ENCODE peak calls at places on chromosomes 12 and 14, in six cellular contexts. F is fibroblast of pulmonary artery; W is endodermal cell; B is heart right ventricle; G is CD8-positive, alpha-beta T cell; E is HepG2. Z is an unnamed sample.

GRCh38 chr12:57632369-57632897 is 568 bp downstream of the B4GALNT1 start:
- DNase-seq in F (no peak), W (peak), B (no peak), G (no peak), E (no peak), Z (no peak)

GRCh38 chr14:71245659-71246361 is 338.6 kb downstream of the PCNX1 start:
- DNase-seq in F (no peak), W (no peak), B (no peak), G (no peak), E (no peak), Z (no peak)

GRCh38 chr12:104974626-104975290 is 11.4 kb upstream of the NOPCHAP1 start:
- DNase-seq in F (no peak), W (no peak), B (no peak), G (no peak), E (no peak), Z (peak)

GRCh38 chr14:104431929-104432541 is 147.5 kb upstream of the C14orf180 start:
- DNase-seq in F (no peak), W (peak), B (no peak), G (no peak), E (no peak), Z (no peak)

GRCh38 chr14:91245029-91245428 is 525 bp upstream of the GPR68 start:
- DNase-seq in F (no peak), W (no peak), B (no peak), G (peak), E (no peak), Z (no peak)

GRCh38 chr14:35374273-35374681 is 30.3 kb downstream of the NFKBIA start:
- DNase-seq in F (peak), W (no peak), B (no peak), G (no peak), E (peak), Z (peak)

GRCh38 chr12:89424846-89425245 is 72.5 kb upstream of the DUSP6 start:
- DNase-seq in F (no peak), W (no peak), B (no peak), G (no peak), E (no peak), Z (no peak)

GRCh38 chr14:76490735-76491134 is 114.8 kb downstream of the ESRRB start:
- DNase-seq in F (no peak), W (no peak), B (no peak), G (no peak), E (no peak), Z (no peak)

GRCh38 chr14:57632649-57633048 is 139.0 kb upstream of the CCDC198 start:
- DNase-seq in F (no peak), W (no peak), B (no peak), G (no peak), E (no peak), Z (no peak)

GRCh38 chr12:14845350-14845750 is 2.0 kb upstream of the ART4 start:
- DNase-seq in F (peak), W (peak), B (peak), G (peak), E (peak), Z (peak)

GRCh38 chr12:106415134-106415533 is 57.6 kb downstream of the POLR3B start:
- DNase-seq in F (peak), W (no peak), B (no peak), G (no peak), E (no peak), Z (peak)

GRCh38 chr12:93824514-93825500 is 147.6 kb downstream of the CRADD start:
- DNase-seq in F (no peak), W (peak), B (no peak), G (no peak), E (no peak), Z (peak)

GRCh38 chr12:47082283-47082962 is 2.7 kb upstream of the AMIGO2 start:
- DNase-seq in F (no peak), W (no peak), B (no peak), G (no peak), E (no peak), Z (no peak)

GRCh38 chr12:6204533-6205143 is 4.4 kb downstream of the CD9 start:
- DNase-seq in F (peak), W (no peak), B (no peak), G (no peak), E (no peak), Z (no peak)

GRCh38 chr12:79935624-79936040 is 735 bp upstream of the PPP1R12A start:
- DNase-seq in F (peak), W (no peak), B (no peak), G (no peak), E (peak), Z (peak)

GRCh38 chr14:55926007-55926406 is 192.2 kb upstream of the PELI2 start:
- DNase-seq in F (no peak), W (no peak), B (no peak), G (no peak), E (peak), Z (no peak)

GRCh38 chr12:28253175-28253641 is 63.0 kb downstream of the CCDC91 start:
- DNase-seq in F (peak), W (no peak), B (no peak), G (no peak), E (no peak), Z (peak)

GRCh38 chr14:65879218-65880009 is 466.9 kb downstream of the FUT8 start:
- DNase-seq in F (peak), W (no peak), B (no peak), G (no peak), E (no peak), Z (peak)

GRCh38 chr14:39426605-39427004 is 5.6 kb downstream of the FBXO33 start:
- DNase-seq in F (peak), W (no peak), B (no peak), G (no peak), E (peak), Z (peak)

GRCh38 chr14:76486251-76486743 is 110.4 kb downstream of the ESRRB start:
- DNase-seq in F (no peak), W (no peak), B (no peak), G (no peak), E (no peak), Z (no peak)

GRCh38 chr12:6532051-6532926 is 2.0 kb upstream of the GAPDH start:
- DNase-seq in F (peak), W (peak), B (no peak), G (peak), E (peak), Z (peak)

GRCh38 chr12:1319215-1319614 is 275.2 kb downstream of the FBXL14 start:
- DNase-seq in F (peak), W (no peak), B (no peak), G (no peak), E (no peak), Z (peak)

GRCh38 chr14:30362369-30363218 is 196.4 kb upstream of the G2E3 start:
- DNase-seq in F (no peak), W (no peak), B (no peak), G (no peak), E (no peak), Z (no peak)

GRCh38 chr12:105977256-105978051 is 161.3 kb downstream of the NUAK1 start:
- DNase-seq in F (peak), W (no peak), B (no peak), G (no peak), E (no peak), Z (peak)

GRCh38 chr14:21852061-21852664 is 178.5 kb upstream of the OR4E1 start:
- DNase-seq in F (peak), W (peak), B (no peak), G (peak), E (peak), Z (peak)

GRCh38 chr14:49767473-49768300 is at the start of gene KLHDC2:
- DNase-seq in F (peak), W (peak), B (peak), G (peak), E (peak), Z (peak)

GRCh38 chr14:49768301-49769121 is 558 bp downstream of the KLHDC2 start:
- DNase-seq in F (peak), W (peak), B (peak), G (peak), E (peak), Z (peak)

GRCh38 chr14:49769171-49769570 is 1.2 kb downstream of the KLHDC2 start:
- DNase-seq in F (peak), W (no peak), B (no peak), G (no peak), E (peak), Z (peak)

GRCh38 chr14:49769581-49770211 is 1.7 kb downstream of the KLHDC2 start:
- DNase-seq in F (no peak), W (no peak), B (no peak), G (no peak), E (no peak), Z (no peak)

GRCh38 chr14:49766839-49767238 is 1.1 kb upstream of the KLHDC2 start:
- DNase-seq in F (no peak), W (peak), B (no peak), G (no peak), E (no peak), Z (no peak)
- H3K4me3 ChIP-seq in F (peak), W (peak), B (peak), G (peak), E (peak), Z (peak)

GRCh38 chr14:93160353-93160801 is 24.3 kb downstream of the MOAP1 start:
- DNase-seq in F (peak), W (peak), B (no peak), G (no peak), E (no peak), Z (peak)
- TF ChIP-seq CTCF in F (peak), W (peak), B (peak), G (no peak), E (peak), Z (peak)

DNA sequence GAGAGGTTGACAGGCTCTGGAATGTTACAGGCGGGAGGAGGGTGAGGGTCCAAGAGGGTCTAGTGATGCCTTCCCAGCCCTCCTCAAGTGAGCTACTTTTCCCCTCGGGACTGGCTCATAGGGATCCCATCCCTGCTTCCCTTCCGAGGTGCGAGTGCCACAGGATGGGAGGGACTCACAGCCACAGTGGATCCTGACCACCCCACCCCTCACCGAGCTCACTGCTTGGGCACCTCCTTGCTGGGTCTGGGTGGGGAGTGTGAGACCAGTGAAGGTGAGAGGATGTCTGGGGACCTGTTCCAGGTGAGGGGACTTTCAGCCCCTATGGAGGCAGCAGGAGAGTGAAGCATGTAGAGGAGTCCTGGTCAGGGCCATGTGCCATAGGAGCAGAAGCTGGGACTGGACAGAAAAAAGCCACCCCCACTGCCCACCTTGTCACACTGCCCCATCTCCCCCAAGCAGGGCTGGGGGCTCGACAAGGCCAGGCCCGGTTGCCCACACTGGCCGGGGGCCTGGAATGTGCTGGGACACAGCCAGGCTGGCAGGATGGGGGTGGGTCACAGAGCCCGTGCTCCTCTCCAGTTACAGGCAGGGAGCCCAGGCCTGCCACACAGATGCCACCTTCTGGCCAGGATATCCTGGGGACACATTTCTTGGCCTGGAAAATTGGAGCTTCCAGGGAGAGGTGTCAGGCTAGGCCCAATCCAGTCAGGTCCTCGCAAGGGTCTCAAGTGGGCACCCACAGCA is 1.7 kb upstream of the TNS2 start:
- DNase-seq in F (no peak), W (peak), B (peak), G (no peak), E (peak), Z (no peak)
- H3K4me3 ChIP-seq in F (peak), W (no peak), B (peak), G (no peak), E (peak), Z (peak)

GRCh38 chr14:89212386-89213235 is 204.4 kb downstream of the FOXN3 start:
- DNase-seq in F (no peak), W (no peak), B (no peak), G (no peak), E (no peak), Z (no peak)

GRCh38 chr14:89215166-89215940 is 201.7 kb downstream of the FOXN3 start:
- DNase-seq in F (no peak), W (no peak), B (no peak), G (no peak), E (no peak), Z (no peak)

GRCh38 chr14:89217876-89218275 is 199.2 kb downstream of the FOXN3 start:
- DNase-seq in F (no peak), W (no peak), B (no peak), G (no peak), E (no peak), Z (no peak)

GRCh38 chr14:89219056-89219455 is 198.0 kb downstream of the FOXN3 start:
- DNase-seq in F (no peak), W (no peak), B (no peak), G (no peak), E (no peak), Z (no peak)

DNA sequence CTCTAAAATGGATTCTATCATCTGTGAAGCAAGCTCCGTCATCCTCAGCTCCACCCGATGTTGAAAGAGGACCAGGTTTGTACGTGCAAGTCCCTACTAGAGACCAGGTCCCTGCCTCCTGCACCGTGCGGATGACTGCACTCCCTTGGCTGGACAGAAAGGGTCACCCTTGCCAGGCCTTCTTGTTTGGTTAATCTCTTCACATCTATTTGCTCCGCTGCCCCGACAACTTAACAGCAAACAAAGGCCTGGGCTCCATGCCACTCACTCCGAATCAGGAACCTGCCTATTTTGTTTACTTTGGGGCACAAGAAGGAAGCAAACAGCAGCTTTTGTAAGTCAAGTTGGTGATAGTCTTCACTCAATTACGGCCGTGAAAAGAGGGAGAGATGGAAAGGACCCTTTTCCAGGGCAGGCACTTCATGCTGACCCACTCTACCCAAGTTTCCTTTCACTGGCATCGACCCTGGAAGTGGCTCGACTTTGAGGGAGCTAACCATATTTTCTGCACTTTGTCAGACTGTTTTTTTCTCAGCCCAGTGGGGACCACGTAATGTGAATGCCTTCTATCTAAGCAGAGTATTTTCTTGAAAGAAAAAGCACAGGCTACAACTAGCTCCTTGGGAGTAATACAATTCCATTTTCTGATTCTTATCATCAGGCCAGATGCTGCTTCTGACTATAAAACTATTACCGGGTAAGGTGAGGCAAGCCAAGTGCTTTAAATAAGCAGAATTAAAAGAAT is 202.6 kb downstream of the FOXN3 start:
- DNase-seq in F (no peak), W (no peak), B (peak), G (no peak), E (peak), Z (no peak)
- TF ChIP-seq CTCF in F (no peak), W (no peak), B (peak), G (no peak), E (peak), Z (no peak)

GRCh38 chr12:20474443-20474842 is 106.1 kb downstream of the PDE3A start:
- DNase-seq in F (peak), W (no peak), B (no peak), G (no peak), E (no peak), Z (no peak)
- H3K4me3 ChIP-seq in F (no peak), W (no peak), B (no peak), G (no peak), E (no peak), Z (no peak)

DNA sequence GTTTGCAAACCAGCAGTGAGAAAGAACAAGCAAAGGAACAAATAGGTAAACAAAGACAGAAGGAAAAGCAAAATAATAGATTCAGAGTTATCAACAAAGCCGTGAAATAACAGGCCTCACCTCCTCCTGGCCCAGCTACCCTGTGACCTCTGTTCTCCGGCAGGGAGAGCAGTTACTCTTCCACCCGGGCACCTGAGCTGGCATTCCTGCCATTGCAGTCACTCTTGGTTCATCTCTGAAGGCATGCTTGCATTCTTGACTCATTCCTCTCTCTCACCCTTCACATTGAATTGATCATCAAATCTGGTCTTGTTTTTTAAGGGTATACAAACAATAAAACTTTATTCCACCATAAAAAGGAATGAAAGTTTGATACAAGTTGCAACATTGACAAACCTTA is 95.1 kb downstream of the TTC8 start:
- DNase-seq in F (no peak), W (no peak), B (no peak), G (no peak), E (no peak), Z (no peak)
- TF ChIP-seq CTCF in F (no peak), W (no peak), B (no peak), G (no peak), E (no peak), Z (no peak)

DNA sequence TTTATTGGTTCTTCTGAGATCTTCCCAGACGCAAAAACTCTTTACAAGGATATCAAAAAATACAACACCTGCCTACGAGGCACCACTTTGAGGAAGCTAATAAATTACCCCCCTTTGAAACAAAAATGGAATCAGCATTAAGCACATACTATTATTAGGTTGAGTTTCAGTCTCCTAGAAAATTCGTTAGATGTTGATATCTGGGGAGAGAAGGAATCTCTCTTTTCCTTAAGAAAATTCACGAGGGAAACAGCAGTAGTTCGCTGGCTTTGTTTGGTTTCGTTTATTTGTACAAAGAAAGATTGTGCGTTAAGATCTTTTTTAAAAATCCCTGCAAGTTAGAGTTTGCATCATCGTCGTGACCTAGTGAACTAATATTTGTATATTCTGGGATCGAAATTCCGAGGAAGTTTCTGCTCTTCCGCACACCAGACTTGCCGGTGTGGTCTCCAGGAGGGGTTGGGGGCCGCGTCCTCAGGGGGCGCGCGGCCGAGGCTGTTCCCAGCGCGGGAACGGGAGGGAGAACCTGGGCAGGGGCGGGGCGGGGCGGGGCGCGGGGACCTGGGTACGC is 12.1 kb downstream of the NKX2-1 start:
- DNase-seq in F (no peak), W (no peak), B (no peak), G (no peak), E (no peak), Z (no peak)
- H3K4me3 ChIP-seq in F (no peak), W (no peak), B (no peak), G (no peak), E (no peak), Z (no peak)

GRCh38 chr12:130936566-130936965 is 17.1 kb upstream of the ADGRD1 start:
- DNase-seq in F (no peak), W (no peak), B (no peak), G (no peak), E (no peak), Z (no peak)

GRCh38 chr12:130933269-130933995 is 20.3 kb upstream of the ADGRD1 start:
- DNase-seq in F (no peak), W (no peak), B (no peak), G (no peak), E (no peak), Z (no peak)

GRCh38 chr12:130934753-130935152 is 19.0 kb upstream of the ADGRD1 start:
- DNase-seq in F (no peak), W (no peak), B (no peak), G (no peak), E (no peak), Z (no peak)

DNA sequence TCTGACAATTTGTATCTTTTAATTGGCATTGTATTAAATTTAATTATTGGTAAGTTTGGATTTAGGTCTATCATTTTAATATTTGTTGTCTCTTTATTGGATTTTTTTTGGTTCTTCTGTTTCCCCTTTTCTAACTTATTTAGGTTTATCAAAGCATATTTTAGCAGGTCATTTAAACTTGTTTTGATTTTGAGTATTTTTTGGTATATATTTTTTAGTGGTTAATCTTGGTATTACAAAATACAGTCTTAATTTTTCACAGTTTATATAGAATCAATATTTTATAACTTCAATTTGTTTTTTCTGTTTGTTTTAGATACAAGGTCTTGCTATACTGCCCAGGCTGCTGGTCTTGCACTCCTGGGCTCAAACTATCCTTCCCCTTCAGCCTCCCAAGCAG is 15.5 kb upstream of the ADGRD1 start:
- DNase-seq in F (no peak), W (no peak), B (no peak), G (no peak), E (no peak), Z (no peak)
- TF ChIP-seq CTCF in F (no peak), W (no peak), B (no peak), G (no peak), E (no peak), Z (no peak)